ENCODE peak calls at places on chromosomes 3 and 15, in six cellular contexts. B, C, X, D, V and W are unnamed samples.

GRCh38 chr15:66899555-66900350 is 165.6 kb upstream of the SMAD3 start:
- DNase-seq in B (no peak), C (no peak), X (no peak), D (no peak), V (no peak), W (no peak)

GRCh38 chr3:66392966-66393485 is 107.8 kb downstream of the LRIG1 start:
- DNase-seq in B (no peak), C (no peak), X (no peak), D (no peak), V (no peak), W (no peak)

GRCh38 chr15:35858707-35859106 is 312.7 kb upstream of the DPH6 start:
- DNase-seq in B (no peak), C (no peak), X (no peak), D (no peak), V (no peak), W (no peak)

GRCh38 chr15:67915374-67916050 is 75.7 kb upstream of the RNU6-1 start:
- DNase-seq in B (peak), C (no peak), X (peak), D (peak), V (peak), W (no peak)

GRCh38 chr15:70091649-70092461 is 5.9 kb downstream of the TLE3 start:
- DNase-seq in B (no peak), C (no peak), X (peak), D (no peak), V (peak), W (no peak)

GRCh38 chr3:129282727-129283327 is 4.2 kb downstream of the HMCES start:
- DNase-seq in B (no peak), C (peak), X (no peak), D (no peak), V (no peak), W (no peak)

GRCh38 chr3:141979050-141979671 is 102.7 kb downstream of the ATP1B3 start:
- DNase-seq in B (no peak), C (no peak), X (no peak), D (peak), V (no peak), W (no peak)

GRCh38 chr3:102106421-102107097 is 257.2 kb downstream of the NFKBIZ start:
- DNase-seq in B (no peak), C (no peak), X (no peak), D (no peak), V (no peak), W (no peak)

GRCh38 chr15:95176794-95177577 is 945.6 kb downstream of the MCTP2 start:
- DNase-seq in B (no peak), C (no peak), X (no peak), D (no peak), V (no peak), W (no peak)

GRCh38 chr3:53254190-53254809 is 1.5 kb downstream of the TKT start:
- DNase-seq in B (peak), C (no peak), X (no peak), D (no peak), V (no peak), W (no peak)

GRCh38 chr15:68126415-68126814 is 72.3 kb downstream of the PIAS1 start:
- DNase-seq in B (no peak), C (no peak), X (no peak), D (no peak), V (no peak), W (peak)

GRCh38 chr3:97829198-97829597 is 7.4 kb downstream of the CRYBG3 start:
- DNase-seq in B (no peak), C (no peak), X (no peak), D (no peak), V (no peak), W (no peak)

GRCh38 chr3:121152573-121152972 is 244.6 kb downstream of the STXBP5L start:
- DNase-seq in B (no peak), C (no peak), X (no peak), D (peak), V (no peak), W (no peak)

GRCh38 chr15:53670701-53671100 is 88.8 kb downstream of the WDR72 start:
- DNase-seq in B (no peak), C (no peak), X (no peak), D (no peak), V (no peak), W (no peak)

GRCh38 chr15:98803228-98804056 is 155.1 kb downstream of the IGF1R start:
- DNase-seq in B (no peak), C (no peak), X (no peak), D (peak), V (no peak), W (no peak)

GRCh38 chr15:56042982-56043980 is 49.9 kb upstream of the NEDD4 start:
- DNase-seq in B (no peak), C (peak), X (no peak), D (no peak), V (no peak), W (no peak)

GRCh38 chr15:98658831-98659699 is 10.7 kb downstream of the IGF1R start:
- DNase-seq in B (no peak), C (peak), X (no peak), D (peak), V (no peak), W (no peak)

GRCh38 chr15:24039683-24040082 is 352.6 kb upstream of the NDN start:
- DNase-seq in B (no peak), C (no peak), X (no peak), D (peak), V (no peak), W (no peak)

GRCh38 chr3:9316881-9317341 is 45.9 kb upstream of the THUMPD3 start:
- DNase-seq in B (peak), C (no peak), X (no peak), D (no peak), V (no peak), W (peak)

GRCh38 chr15:59197459-59197858 is 9.2 kb upstream of the LDHAL6B start:
- DNase-seq in B (no peak), C (no peak), X (no peak), D (no peak), V (no peak), W (no peak)

GRCh38 chr15:75646112-75646943 is 1.4 kb upstream of the SNX33 start:
- DNase-seq in B (no peak), C (no peak), X (no peak), D (no peak), V (no peak), W (no peak)

GRCh38 chr15:67407709-67408257 is 113.1 kb upstream of the C15orf61 start:
- DNase-seq in B (no peak), C (no peak), X (no peak), D (no peak), V (no peak), W (no peak)

GRCh38 chr3:173371848-173372487 is 25.6 kb upstream of the NLGN1 start:
- DNase-seq in B (peak), C (no peak), X (no peak), D (peak), V (no peak), W (no peak)

GRCh38 chr3:120449701-120450216 is 1.0 kb downstream of the FSTL1 start:
- DNase-seq in B (no peak), C (no peak), X (no peak), D (no peak), V (no peak), W (no peak)

GRCh38 chr15:85316244-85316934 is 64.0 kb upstream of the AKAP13 start:
- DNase-seq in B (no peak), C (no peak), X (no peak), D (peak), V (no peak), W (no peak)

GRCh38 chr15:80856809-80857377 is 77.7 kb downstream of the CEMIP start:
- DNase-seq in B (no peak), C (no peak), X (peak), D (peak), V (peak), W (peak)

GRCh38 chr3:162517110-162517509 is 1020.5 kb downstream of the OTOL1 start:
- DNase-seq in B (no peak), C (no peak), X (no peak), D (no peak), V (no peak), W (no peak)

GRCh38 chr15:26936502-26936901 is 34.5 kb upstream of the GABRG3 start:
- DNase-seq in B (no peak), C (no peak), X (no peak), D (no peak), V (no peak), W (no peak)

GRCh38 chr3:137103739-137104138 is 146.0 kb downstream of the IL20RB start:
- DNase-seq in B (no peak), C (no peak), X (no peak), D (no peak), V (no peak), W (no peak)

GRCh38 chr15:23642413-23643044 is 5.1 kb downstream of the MAGEL2 start:
- DNase-seq in B (peak), C (no peak), X (peak), D (peak), V (peak), W (peak)

GRCh38 chr3:41267975-41268640 is 68.8 kb downstream of the CTNNB1 start:
- DNase-seq in B (no peak), C (no peak), X (no peak), D (peak), V (no peak), W (no peak)

GRCh38 chr3:122100591-122101491 is 45.7 kb downstream of the CD86 start:
- DNase-seq in B (no peak), C (no peak), X (no peak), D (peak), V (no peak), W (no peak)

GRCh38 chr15:34583399-34584320 is at the start of gene GOLGA8B:
- DNase-seq in B (peak), C (no peak), X (peak), D (peak), V (peak), W (peak)
- TF ChIP-seq POLR2A in B (no peak), C (peak), X (no peak), D (peak), V (peak), W (no peak)

GRCh38 chr3:134795776-134796312 is 784 bp downstream of the EPHB1 start:
- DNase-seq in B (peak), C (no peak), X (no peak), D (peak), V (peak), W (no peak)

GRCh38 chr3:134797816-134798451 is 2.9 kb downstream of the EPHB1 start:
- DNase-seq in B (no peak), C (no peak), X (no peak), D (no peak), V (no peak), W (no peak)

GRCh38 chr3:134797080-134797801 is 2.2 kb downstream of the EPHB1 start:
- DNase-seq in B (no peak), C (no peak), X (no peak), D (no peak), V (no peak), W (no peak)

GRCh38 chr3:134794950-134795775 is at the start of gene EPHB1:
- DNase-seq in B (peak), C (peak), X (peak), D (peak), V (peak), W (peak)

GRCh38 chr3:134796313-134797079 is 1.4 kb downstream of the EPHB1 start:
- DNase-seq in B (peak), C (no peak), X (no peak), D (no peak), V (no peak), W (no peak)
- H3K4me3 ChIP-seq in B (peak), C (peak), X (peak), D (no peak), V (peak), W (no peak)

GRCh38 chr3:46576899-46577298 is 10.8 kb upstream of the LRRC2 start:
- DNase-seq in B (peak), C (no peak), X (no peak), D (no peak), V (no peak), W (no peak)
- TF ChIP-seq POLR2A in B (no peak), C (no peak), X (no peak), D (no peak), V (no peak), W (no peak)

GRCh38 chr3:190446492-190447301 is 3.0 kb downstream of the TMEM207 start:
- DNase-seq in B (no peak), C (no peak), X (no peak), D (no peak), V (no peak), W (peak)
- H3K4me3 ChIP-seq in B (no peak), C (no peak), X (no peak), D (no peak), V (no peak), W (no peak)

DNA sequence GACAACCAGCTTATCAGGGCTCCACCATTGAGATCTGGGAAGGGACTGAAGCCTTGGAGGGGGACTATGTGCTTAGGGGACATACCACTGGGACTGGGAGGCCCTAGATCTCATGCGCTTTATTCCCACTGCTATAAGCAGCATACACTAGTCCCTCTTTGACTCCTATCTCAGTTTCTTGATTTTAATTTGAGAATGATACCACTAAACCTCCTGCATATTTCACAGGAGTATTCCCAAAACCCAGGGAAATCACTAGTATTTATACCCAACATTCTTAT is 29.2 kb downstream of the SLC24A1 start:
- DNase-seq in B (no peak), C (no peak), X (no peak), D (no peak), V (no peak), W (no peak)
- TF ChIP-seq POLR2A in B (no peak), C (no peak), X (no peak), D (no peak), V (no peak), W (no peak)

DNA sequence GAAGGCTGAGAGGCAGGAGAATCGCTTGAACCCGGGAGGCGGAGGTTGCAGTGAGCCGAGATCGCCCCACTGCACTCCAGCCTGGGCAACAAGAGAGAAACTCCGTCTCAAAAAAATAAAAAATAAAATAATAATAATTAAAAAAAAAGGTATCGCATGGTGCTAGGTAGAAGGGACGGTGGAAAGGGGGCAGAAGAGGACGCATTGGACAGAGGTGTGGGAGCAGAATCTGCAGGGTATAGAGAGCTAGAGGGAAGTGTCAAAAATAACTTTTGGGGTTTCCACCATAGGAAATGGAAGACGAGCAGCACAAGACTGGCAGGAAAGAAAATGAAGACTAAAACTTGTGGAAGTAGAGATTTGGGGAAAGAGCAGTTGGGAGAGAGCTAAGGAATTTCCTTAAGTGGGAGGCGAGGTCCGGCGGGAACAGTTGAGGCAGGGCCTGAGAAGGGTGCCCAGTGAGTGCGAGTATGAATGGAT is 604 bp upstream of the MKRN2 start:
- DNase-seq in B (no peak), C (no peak), X (no peak), D (no peak), V (no peak), W (no peak)
- H3K4me3 ChIP-seq in B (peak), C (peak), X (peak), D (peak), V (peak), W (peak)

GRCh38 chr15:73924258-73924921 is 1.9 kb upstream of the LOXL1 start:
- DNase-seq in B (peak), C (no peak), X (no peak), D (peak), V (no peak), W (peak)

GRCh38 chr15:73927003-73927475 is 777 bp downstream of the LOXL1 start:
- DNase-seq in B (peak), C (no peak), X (peak), D (no peak), V (peak), W (peak)

GRCh38 chr15:73928241-73928579 is 1.9 kb downstream of the LOXL1 start:
- DNase-seq in B (no peak), C (no peak), X (no peak), D (no peak), V (no peak), W (no peak)

GRCh38 chr15:73927476-73928240 is 1.4 kb downstream of the LOXL1 start:
- DNase-seq in B (peak), C (no peak), X (peak), D (peak), V (peak), W (peak)

DNA sequence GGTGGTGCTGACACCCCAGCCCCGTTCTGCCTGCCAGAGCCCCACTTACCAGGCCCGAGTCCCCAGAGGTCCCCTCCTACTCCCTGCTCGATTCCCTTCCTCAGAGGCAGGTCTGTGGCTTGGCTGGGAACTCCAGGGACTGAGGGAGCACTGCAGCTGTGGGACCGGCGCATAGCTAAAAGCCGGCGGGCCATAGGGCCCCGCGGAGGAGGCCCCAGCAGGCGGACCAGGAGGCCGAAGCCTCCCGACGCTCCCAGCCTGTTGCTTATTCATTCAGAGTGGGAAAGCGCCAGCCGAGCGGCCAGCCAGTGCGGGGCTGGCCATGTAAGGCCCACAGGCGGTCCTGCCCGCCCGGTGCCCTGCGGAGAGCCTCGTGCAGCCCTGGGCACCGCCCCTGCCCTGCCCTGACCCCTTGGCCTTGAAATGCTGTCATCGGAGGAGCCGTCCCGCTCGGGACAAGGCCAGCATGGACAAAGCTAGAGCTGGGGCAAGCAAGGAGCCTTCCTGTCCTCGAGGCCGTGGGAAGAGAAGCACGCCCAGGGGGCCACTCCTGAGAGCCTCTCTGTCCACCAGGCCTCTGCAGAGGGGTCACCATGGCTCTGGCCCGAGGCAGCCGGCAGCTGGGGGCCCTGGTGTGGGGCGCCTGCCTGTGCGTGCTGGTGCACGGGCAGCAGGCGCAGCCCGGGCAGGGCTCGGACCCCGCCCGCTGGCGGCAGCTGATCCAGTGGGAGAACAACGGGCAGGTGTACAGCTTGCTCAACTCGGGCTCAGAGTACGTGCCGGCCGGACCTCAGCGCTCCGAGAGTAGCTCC is at the start of gene LOXL1:
- DNase-seq in B (peak), C (no peak), X (peak), D (no peak), V (peak), W (peak)
- TF ChIP-seq POLR2A in B (peak), C (no peak), X (peak), D (no peak), V (peak), W (peak)

GRCh38 chr3:31960793-31961431 is 20.1 kb downstream of the OSBPL10 start:
- DNase-seq in B (no peak), C (no peak), X (no peak), D (peak), V (no peak), W (no peak)

GRCh38 chr3:31959951-31960792 is 20.9 kb downstream of the OSBPL10 start:
- DNase-seq in B (no peak), C (no peak), X (no peak), D (no peak), V (no peak), W (no peak)

GRCh38 chr3:31955581-31955980 is 25.5 kb downstream of the OSBPL10 start:
- DNase-seq in B (no peak), C (no peak), X (no peak), D (no peak), V (no peak), W (no peak)

GRCh38 chr3:31957106-31957505 is 24.0 kb downstream of the OSBPL10 start:
- DNase-seq in B (no peak), C (no peak), X (no peak), D (no peak), V (no peak), W (no peak)

DNA sequence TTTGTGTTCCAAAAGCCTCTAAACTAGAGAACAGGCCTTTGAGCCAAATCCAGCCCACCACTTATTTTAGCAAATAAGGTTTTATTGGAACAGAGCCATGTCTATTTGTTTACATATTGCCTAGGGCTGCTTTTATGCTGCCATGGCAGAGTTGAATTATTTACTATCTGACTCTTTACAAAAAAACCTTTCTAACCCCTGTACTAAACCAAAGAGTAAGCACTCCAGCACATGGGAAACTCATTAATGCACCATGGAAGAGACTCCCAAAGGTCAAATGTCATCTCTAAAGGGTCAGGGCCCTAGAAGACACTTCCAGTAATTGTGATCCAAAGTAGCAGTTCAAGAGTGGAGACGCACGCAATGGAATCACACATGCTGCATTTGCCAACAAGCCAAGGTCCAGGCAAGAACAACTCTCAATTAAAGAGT is 22.3 kb downstream of the OSBPL10 start:
- DNase-seq in B (no peak), C (no peak), X (no peak), D (no peak), V (no peak), W (no peak)
- H3K4me3 ChIP-seq in B (no peak), C (no peak), X (no peak), D (no peak), V (no peak), W (no peak)